ENCODE peak calls at places on chromosomes 4 and X, in seven cellular contexts. I, E, U, L, S, J and Q are unnamed samples.

GRCh38 chr4:182238355-182238931 is 4.8 kb upstream of the TENM3 start:
- DNase-seq in I (no peak), L (no peak), J (no peak), U (no peak), E (no peak), S (no peak), Q (no peak)

GRCh38 chrX:51837451-51837850 is 56.0 kb upstream of the MAGED1 start:
- DNase-seq in U (no peak), I (no peak), S (no peak), L (peak), E (no peak), J (no peak), Q (no peak)

GRCh38 chr4:173735055-173735454 is 205.0 kb upstream of the HAND2 start:
- DNase-seq in E (no peak), I (no peak), J (no peak), S (no peak), L (peak), U (no peak), Q (no peak)

GRCh38 chrX:74925210-74926088 is at the start of gene NEXMIF:
- DNase-seq in I (peak), J (peak), S (no peak), E (peak), U (no peak), L (peak), Q (peak)

GRCh38 chr4:70722199-70722791 is 531 bp downstream of the RUFY3 start:
- DNase-seq in U (no peak), I (no peak), S (no peak), J (no peak), E (no peak), L (peak), Q (no peak)

GRCh38 chrX:130746709-130747347 is 156.2 kb downstream of the ENOX2 start:
- DNase-seq in E (no peak), J (no peak), I (no peak), S (no peak), U (no peak), L (peak), Q (no peak)

GRCh38 chrX:119465555-119465954 is 2.7 kb upstream of the SLC25A5 start:
- DNase-seq in J (no peak), E (no peak), I (no peak), L (no peak), S (no peak), U (no peak), Q (no peak)

GRCh38 chr4:146520894-146521542 is 722 bp downstream of the SLC10A7 start:
- DNase-seq in J (peak), I (peak), L (peak), S (no peak), E (no peak), U (no peak), Q (no peak)

GRCh38 chr4:54090804-54091623 is 8.9 kb upstream of the GSX2 start:
- DNase-seq in L (peak), S (peak), U (no peak), E (peak), I (peak), J (no peak), Q (peak)

GRCh38 chr4:67520141-67520540 is 25.2 kb downstream of the CENPC start:
- DNase-seq in L (no peak), U (no peak), J (no peak), I (no peak), E (no peak), S (no peak), Q (no peak)

GRCh38 chr4:14767142-14767541 is 235.1 kb upstream of the CPEB2 start:
- DNase-seq in J (no peak), L (no peak), E (no peak), U (no peak), I (no peak), S (no peak), Q (no peak)

GRCh38 chr4:94559351-94559806 is 107.6 kb downstream of the PDLIM5 start:
- DNase-seq in U (no peak), S (no peak), E (no peak), J (no peak), I (no peak), L (no peak), Q (no peak)

GRCh38 chrX:49061490-49061889 is 2.7 kb downstream of the CCDC120 start:
- DNase-seq in S (no peak), E (no peak), L (no peak), I (no peak), J (no peak), U (no peak), Q (no peak)

GRCh38 chr4:141302926-141303325 is 82.2 kb downstream of the ZNF330 start:
- DNase-seq in J (no peak), L (no peak), I (no peak), S (no peak), E (no peak), U (no peak), Q (no peak)

GRCh38 chr4:136687118-136687517 is 845.2 kb downstream of the PCDH18 start:
- DNase-seq in U (no peak), S (no peak), I (no peak), L (peak), E (no peak), J (no peak), Q (no peak)

GRCh38 chrX:8726031-8726652 is 5.8 kb downstream of the ANOS1 start:
- DNase-seq in I (no peak), E (no peak), J (no peak), L (no peak), U (no peak), S (no peak), Q (no peak)

GRCh38 chr4:7741946-7742806 is 197.5 kb downstream of the AFAP1 start:
- DNase-seq in L (no peak), S (no peak), I (no peak), U (no peak), E (no peak), J (no peak), Q (no peak)

GRCh38 chr4:169270156-169270809 is 473 bp downstream of the SH3RF1 start:
- DNase-seq in E (peak), J (peak), I (peak), U (peak), S (peak), L (peak), Q (peak)
- TF ChIP-seq CTCF in E (no peak), J (no peak), I (peak), U (no peak), S (peak), L (no peak), Q (no peak)

GRCh38 chr4:23839279-23839678 is 50.6 kb downstream of the PPARGC1A start:
- DNase-seq in L (no peak), J (no peak), U (no peak), I (no peak), E (no peak), S (no peak), Q (no peak)

GRCh38 chr4:23838131-23838530 is 51.7 kb downstream of the PPARGC1A start:
- DNase-seq in U (no peak), E (no peak), I (no peak), J (no peak), S (no peak), L (no peak), Q (no peak)

GRCh38 chr4:23837366-23837765 is 52.5 kb downstream of the PPARGC1A start:
- DNase-seq in L (no peak), S (no peak), I (no peak), U (no peak), J (no peak), E (peak), Q (no peak)

GRCh38 chr4:23835814-23836478 is 53.9 kb downstream of the PPARGC1A start:
- DNase-seq in J (no peak), L (no peak), I (no peak), E (no peak), U (no peak), S (no peak), Q (no peak)
- H3K27ac ChIP-seq in J (no peak), L (peak), I (no peak), E (peak), U (peak), S (no peak), Q (no peak)

GRCh38 chr4:140052050-140052449 is 101.9 kb downstream of the MAML3 start:
- DNase-seq in E (peak), L (peak), U (no peak), I (peak), J (peak), S (peak), Q (peak)

GRCh38 chr4:140047781-140048180 is 106.2 kb downstream of the MAML3 start:
- DNase-seq in L (no peak), E (no peak), I (no peak), U (no peak), S (no peak), J (no peak), Q (no peak)

GRCh38 chr4:140049024-140049923 is 104.7 kb downstream of the MAML3 start:
- DNase-seq in E (peak), S (peak), J (peak), U (no peak), I (peak), L (peak), Q (peak)

GRCh38 chr4:140048419-140049022 is 105.5 kb downstream of the MAML3 start:
- DNase-seq in U (no peak), L (no peak), E (no peak), S (no peak), I (no peak), J (no peak), Q (no peak)

DNA sequence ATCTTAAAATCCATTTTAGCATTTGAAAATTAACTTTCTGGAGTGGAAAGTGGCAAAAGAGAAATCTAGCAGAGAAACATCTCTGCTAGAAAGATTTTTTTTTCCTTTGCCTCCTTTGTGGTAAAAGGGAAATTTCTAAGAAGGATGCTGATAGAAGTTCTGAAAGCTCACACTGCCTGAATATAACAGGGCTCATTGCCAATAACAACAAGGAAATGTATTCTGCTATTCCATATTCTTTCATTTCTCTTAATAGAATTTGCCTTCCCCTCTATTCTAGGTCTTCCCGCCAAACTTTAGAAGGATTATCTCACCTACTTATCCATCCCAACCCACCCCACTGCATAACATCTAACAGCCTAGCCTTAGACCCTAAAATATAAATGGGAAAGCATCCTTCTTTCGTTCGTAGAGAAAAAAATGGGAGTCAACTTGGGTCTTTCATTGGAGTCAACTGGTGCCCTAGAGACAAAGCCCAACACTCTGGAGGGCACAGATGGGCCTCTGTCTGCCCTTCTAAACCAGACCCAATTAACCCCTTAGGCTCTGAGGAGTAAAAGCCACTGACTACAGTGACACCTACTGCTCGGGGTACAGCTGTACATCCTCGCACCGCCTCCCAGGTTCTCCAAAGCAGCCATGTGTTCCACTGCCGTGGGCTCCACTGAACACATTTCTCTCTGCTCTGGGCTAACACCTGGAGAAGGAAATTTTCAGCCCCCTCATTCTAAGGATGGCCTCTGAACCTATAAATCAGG is 103.9 kb downstream of the MAML3 start:
- DNase-seq in S (no peak), I (no peak), E (no peak), J (no peak), U (no peak), L (peak), Q (no peak)
- TF ChIP-seq CTCF in S (no peak), I (no peak), E (peak), J (no peak), U (no peak), L (peak), Q (no peak)

GRCh38 chrX:153878285-153878779 is 7.6 kb downstream of the L1CAM start:
- DNase-seq in U (no peak), I (no peak), E (no peak), S (no peak), J (no peak), L (no peak), Q (no peak)
- H3K27ac ChIP-seq in U (no peak), I (no peak), E (no peak), S (no peak), J (no peak), L (no peak), Q (peak)

DNA sequence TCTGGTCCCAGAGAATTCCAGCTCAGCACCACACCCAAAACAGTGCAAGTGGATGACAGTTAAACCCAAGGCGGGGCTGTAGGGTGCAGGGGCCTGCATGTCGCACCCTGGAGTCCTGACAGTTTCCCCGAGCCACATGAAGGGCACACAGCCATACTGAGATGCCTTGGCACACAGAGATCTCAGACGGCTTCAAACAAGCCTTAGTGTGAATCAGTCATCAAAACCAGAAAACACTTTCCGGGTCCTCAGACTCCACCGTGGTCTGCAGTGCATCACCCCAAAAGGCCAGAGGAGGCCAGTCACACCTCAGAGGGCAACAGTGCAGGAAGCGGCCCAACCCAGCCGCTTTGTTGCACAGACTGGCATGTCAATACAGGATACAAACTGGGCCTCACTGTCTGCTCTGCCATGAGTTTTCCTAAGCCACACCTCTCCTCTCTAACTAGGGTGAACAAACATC is 64.6 kb upstream of the ENPP6 start:
- DNase-seq in I (no peak), L (no peak), U (peak), J (peak), E (no peak), S (peak), Q (no peak)
- TF ChIP-seq CTCF in I (no peak), L (no peak), U (no peak), J (no peak), E (peak), S (peak), Q (no peak)

GRCh38 chr4:76694056-76694455 is 203.9 kb downstream of the SOWAHB start:
- DNase-seq in S (no peak), U (no peak), I (no peak), E (no peak), L (no peak), J (no peak), Q (no peak)

GRCh38 chr4:76690091-76690905 is 207.6 kb downstream of the SOWAHB start:
- DNase-seq in J (no peak), L (no peak), S (no peak), I (peak), E (no peak), U (no peak), Q (no peak)

GRCh38 chr4:76690906-76691275 is 207.1 kb downstream of the SOWAHB start:
- DNase-seq in U (no peak), S (no peak), L (no peak), E (no peak), J (no peak), I (no peak), Q (no peak)

GRCh38 chr4:76691767-76692689 is 205.9 kb downstream of the SOWAHB start:
- DNase-seq in J (no peak), S (no peak), E (no peak), L (no peak), I (no peak), U (no peak), Q (no peak)

DNA sequence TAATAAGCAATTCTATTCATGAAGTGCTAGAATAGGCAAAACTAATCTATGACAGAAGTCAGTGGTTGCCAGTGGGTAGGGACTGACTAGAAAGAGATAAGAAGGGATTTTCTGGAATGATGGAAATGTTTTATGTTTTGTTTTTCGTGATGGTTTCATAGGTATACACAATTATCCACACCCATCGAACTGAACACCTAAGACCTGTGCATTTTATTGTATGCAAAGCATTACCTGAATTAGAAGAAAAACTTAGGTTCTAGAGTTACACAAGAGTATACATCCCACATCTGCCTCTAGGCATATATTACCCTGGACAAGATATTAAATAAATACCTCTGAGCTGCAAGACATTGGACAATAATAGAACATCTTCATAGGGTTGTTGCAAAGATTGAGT is 205.2 kb downstream of the SOWAHB start:
- DNase-seq in S (no peak), E (no peak), I (no peak), L (no peak), J (no peak), U (no peak), Q (no peak)
- H3K27ac ChIP-seq in S (no peak), E (no peak), I (peak), L (no peak), J (no peak), U (no peak), Q (no peak)

DNA sequence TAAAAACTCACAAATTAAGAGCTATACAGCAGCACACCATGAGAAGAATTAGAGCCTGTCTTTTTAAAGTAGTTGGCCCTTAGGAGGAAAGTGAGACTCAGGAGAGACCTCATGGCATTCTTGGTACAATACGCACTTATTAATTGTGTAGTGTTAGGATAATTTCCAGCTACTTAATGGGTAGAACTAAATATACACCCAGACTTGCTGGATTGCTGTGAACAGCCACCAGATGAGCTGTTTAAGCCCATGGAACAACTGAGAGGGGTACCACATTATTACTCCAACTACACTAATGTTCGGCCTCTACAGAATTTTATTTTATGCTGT is 13.6 kb downstream of the MFAP3L start:
- DNase-seq in L (no peak), J (no peak), S (no peak), U (no peak), I (no peak), E (no peak), Q (no peak)
- TF ChIP-seq CTCF in L (no peak), J (no peak), S (no peak), U (no peak), I (no peak), E (no peak), Q (no peak)